ENCODE peak calls at places on chromosomes 3 and 15, in nine cellular contexts. F, T, D, U, G, Y, Q, C and J are unnamed samples.

GRCh38 chr3:55964491-55964980 is 477.4 kb upstream of the WNT5A start:
- DNase-seq in G (no peak), D (no peak), F (no peak), U (no peak), Q (no peak), Y (no peak), T (no peak), C (no peak), J (no peak)

GRCh38 chr15:31034152-31034551 is 42.7 kb upstream of the MTMR10 start:
- DNase-seq in D (no peak), F (no peak), U (no peak), T (no peak), G (no peak), C (no peak), Q (no peak), Y (no peak), J (no peak)

GRCh38 chr15:77831989-77832388 is 199.3 kb upstream of the LINGO1 start:
- DNase-seq in U (no peak), Y (no peak), G (no peak), D (no peak), T (no peak), C (no peak), F (no peak), Q (no peak), J (no peak)

GRCh38 chr15:26967719-26968269 is 3.2 kb upstream of the GABRG3 start:
- DNase-seq in G (peak), Q (no peak), C (no peak), D (no peak), F (no peak), Y (peak), T (no peak), U (no peak), J (no peak)

GRCh38 chr15:38531509-38531908 is 33.1 kb downstream of the RASGRP1 start:
- DNase-seq in Q (no peak), G (peak), D (peak), T (no peak), C (peak), U (peak), Y (no peak), F (no peak), J (no peak)

GRCh38 chr3:65751123-65751700 is 287.5 kb downstream of the MAGI1 start:
- DNase-seq in U (peak), C (no peak), D (peak), F (no peak), T (no peak), G (peak), Q (peak), Y (peak), J (peak)

GRCh38 chr3:123750659-123751420 is 133.3 kb downstream of the MYLK start:
- DNase-seq in T (no peak), C (peak), F (peak), U (no peak), Q (no peak), Y (peak), G (peak), D (peak), J (no peak)

GRCh38 chr15:72141171-72142084 is 23.2 kb downstream of the SENP8 start:
- DNase-seq in G (no peak), U (peak), C (no peak), Y (peak), F (no peak), D (no peak), Q (no peak), T (no peak), J (no peak)

GRCh38 chr15:101609742-101610627 is 42.2 kb downstream of the TM2D3 start:
- DNase-seq in C (no peak), U (no peak), D (no peak), G (no peak), Q (no peak), Y (no peak), T (no peak), F (no peak), J (no peak)

GRCh38 chr3:99870712-99871111 is 53.0 kb downstream of the CMSS1 start:
- DNase-seq in U (no peak), C (no peak), G (no peak), Y (no peak), F (no peak), Q (no peak), D (no peak), T (no peak), J (no peak)

GRCh38 chr3:172056416-172056815 is 17.0 kb downstream of the FNDC3B start:
- DNase-seq in U (no peak), G (no peak), D (no peak), T (no peak), C (no peak), Y (no peak), Q (no peak), F (no peak), J (no peak)

GRCh38 chr3:175585898-175586297 is 726.8 kb downstream of the NAALADL2 start:
- DNase-seq in D (peak), Y (no peak), Q (no peak), U (no peak), C (no peak), G (peak), T (no peak), F (peak), J (no peak)

GRCh38 chr3:150319900-150320299 is 88.2 kb upstream of the TSC22D2 start:
- DNase-seq in T (no peak), C (peak), F (peak), U (peak), Y (no peak), D (peak), G (peak), Q (no peak), J (no peak)

GRCh38 chr3:133563186-133563591 is 10.3 kb upstream of the CDV3 start:
- DNase-seq in C (no peak), U (no peak), Q (no peak), Y (no peak), T (no peak), D (peak), F (no peak), G (no peak), J (no peak)

GRCh38 chr3:187946031-187946691 is 200.9 kb upstream of the BCL6 start:
- DNase-seq in U (no peak), Q (no peak), Y (no peak), C (no peak), T (no peak), D (peak), F (no peak), G (peak), J (no peak)

GRCh38 chr3:157294953-157295352 is 135.0 kb upstream of the CCNL1 start:
- DNase-seq in G (no peak), D (no peak), U (no peak), F (no peak), C (no peak), T (no peak), Y (no peak), Q (no peak), J (no peak)

GRCh38 chr15:29601811-29602210 is 220.5 kb downstream of the TJP1 start:
- DNase-seq in D (no peak), T (no peak), Q (no peak), F (no peak), U (no peak), C (no peak), Y (no peak), G (peak), J (no peak)

GRCh38 chr15:76335851-76336253 is 721 bp upstream of the ISL2 start:
- DNase-seq in C (no peak), Q (no peak), G (no peak), Y (no peak), F (no peak), D (no peak), U (peak), T (no peak), J (no peak)

GRCh38 chr3:144652573-144652972 is 681.0 kb downstream of the DIPK2A start:
- DNase-seq in Q (no peak), U (no peak), F (no peak), C (peak), Y (no peak), T (no peak), D (peak), G (no peak), J (no peak)

GRCh38 chr3:74561881-74562280 is 52.6 kb downstream of the CNTN3 start:
- DNase-seq in Q (no peak), Y (no peak), C (peak), G (no peak), F (no peak), U (no peak), T (no peak), D (peak), J (no peak)

GRCh38 chr15:69565066-69565465 is 112.4 kb downstream of the RPLP1 start:
- DNase-seq in T (no peak), Y (no peak), U (no peak), D (no peak), Q (no peak), F (no peak), C (no peak), G (no peak), J (no peak)

GRCh38 chr3:130743354-130743753 is 3.3 kb downstream of the PIK3R4 start:
- DNase-seq in Y (no peak), U (no peak), Q (no peak), F (no peak), D (no peak), C (no peak), T (no peak), G (no peak), J (no peak)

GRCh38 chr3:130733236-130733884 is 13.3 kb downstream of the PIK3R4 start:
- DNase-seq in D (peak), G (no peak), T (no peak), Y (no peak), Q (no peak), C (no peak), U (no peak), F (no peak), J (no peak)

GRCh38 chr3:130741946-130742610 is 4.6 kb downstream of the PIK3R4 start:
- DNase-seq in U (no peak), F (no peak), D (no peak), C (no peak), G (no peak), Q (no peak), T (no peak), Y (no peak), J (no peak)

GRCh38 chr3:130739848-130740247 is 6.8 kb downstream of the PIK3R4 start:
- DNase-seq in D (no peak), Q (no peak), C (no peak), T (no peak), U (no peak), F (no peak), Y (no peak), G (no peak), J (no peak)

DNA sequence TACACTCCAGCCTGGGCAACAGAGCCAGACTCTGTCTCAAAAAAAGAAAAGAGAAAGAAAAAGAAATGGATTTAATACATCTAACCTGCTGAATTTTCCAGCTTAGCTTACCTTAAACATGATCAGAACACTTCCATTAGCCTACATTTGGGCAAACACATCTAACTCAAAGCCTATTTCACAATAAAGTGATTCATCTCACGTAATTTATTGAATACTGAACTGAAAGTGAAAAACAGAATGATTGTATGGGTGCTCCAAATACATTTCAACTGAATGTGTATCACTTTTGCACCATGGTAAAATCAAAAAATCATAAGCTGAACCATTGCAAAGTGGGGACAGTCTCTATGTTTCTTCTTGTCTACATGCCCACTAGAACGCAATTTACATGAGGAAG is 9.0 kb downstream of the PIK3R4 start:
- DNase-seq in G (no peak), F (no peak), U (no peak), T (no peak), D (no peak), C (no peak), Q (no peak), Y (no peak), J (no peak)
- H3K4me3 ChIP-seq in G (no peak), F (no peak), U (no peak), T (no peak), D (no peak), C (no peak), Q (no peak), Y (no peak), J (no peak)

GRCh38 chr15:70856177-70856883 is 2.4 kb upstream of the LARP6 start:
- DNase-seq in D (peak), Q (no peak), T (no peak), U (no peak), G (peak), F (no peak), C (no peak), Y (no peak), J (no peak)
- H3K4me3 ChIP-seq in D (peak), Q (no peak), T (no peak), U (no peak), G (no peak), F (peak), C (no peak), Y (no peak), J (no peak)

GRCh38 chr3:191253089-191253799 is 54.2 kb downstream of the OSTN start:
- DNase-seq in C (no peak), G (no peak), F (no peak), Q (no peak), Y (no peak), U (no peak), D (no peak), T (no peak), J (no peak)
- H3K4me3 ChIP-seq in C (no peak), G (no peak), F (no peak), Q (no peak), Y (no peak), U (no peak), D (no peak), T (no peak), J (no peak)

GRCh38 chr3:15804553-15805095 is 6.8 kb upstream of the ANKRD28 start:
- DNase-seq in D (no peak), C (no peak), T (no peak), Q (no peak), U (peak), Y (no peak), F (no peak), G (no peak), J (no peak)
- H3K4me3 ChIP-seq in D (no peak), C (no peak), T (no peak), Q (no peak), U (no peak), Y (no peak), F (no peak), G (no peak), J (no peak)

DNA sequence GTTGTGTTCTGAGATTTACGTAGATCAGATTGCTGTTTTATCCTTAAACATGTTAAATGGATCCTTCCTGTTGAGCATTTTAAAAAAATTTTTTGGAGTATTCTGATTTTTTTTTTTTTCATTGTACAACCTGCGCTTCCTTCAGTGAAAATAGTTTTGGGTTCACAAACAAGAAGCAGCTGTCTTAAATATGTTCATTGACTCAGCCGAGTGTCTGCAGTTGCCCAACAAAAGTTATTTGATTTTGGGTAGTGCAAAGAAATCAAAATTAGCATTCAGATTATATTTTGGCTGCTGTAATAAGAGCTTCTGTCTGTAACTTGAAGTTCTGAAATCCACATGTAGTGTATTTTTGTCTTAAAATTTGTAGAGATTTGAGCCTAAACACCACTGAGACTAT is 148.2 kb downstream of the BBX start:
- DNase-seq in Y (no peak), T (no peak), D (no peak), F (no peak), U (no peak), C (no peak), Q (no peak), G (no peak), J (no peak)
- H3K4me3 ChIP-seq in Y (no peak), T (no peak), D (no peak), F (no peak), U (no peak), C (no peak), Q (no peak), G (no peak), J (no peak)

GRCh38 chr3:182937293-182938051 is 42.9 kb downstream of the DCUN1D1 start:
- DNase-seq in Y (no peak), C (no peak), T (no peak), Q (no peak), F (no peak), D (no peak), U (peak), G (no peak), J (no peak)

GRCh38 chr3:182936239-182936946 is 43.9 kb downstream of the DCUN1D1 start:
- DNase-seq in D (no peak), T (no peak), U (no peak), C (no peak), F (no peak), Q (peak), Y (peak), G (no peak), J (no peak)

GRCh38 chr3:182940266-182940808 is 40.0 kb downstream of the DCUN1D1 start:
- DNase-seq in F (no peak), D (no peak), T (no peak), C (no peak), Q (no peak), Y (no peak), G (no peak), U (no peak), J (no peak)

GRCh38 chr3:182941719-182942118 is 38.6 kb downstream of the DCUN1D1 start:
- DNase-seq in F (no peak), C (no peak), T (no peak), G (no peak), Q (no peak), Y (no peak), U (no peak), D (no peak), J (no peak)

GRCh38 chr3:182935803-182936202 is 44.5 kb downstream of the DCUN1D1 start:
- DNase-seq in C (no peak), Q (no peak), F (no peak), D (no peak), U (no peak), G (no peak), T (no peak), Y (no peak), J (no peak)
- H3K4me3 ChIP-seq in C (no peak), Q (no peak), F (no peak), D (no peak), U (no peak), G (no peak), T (no peak), Y (no peak), J (no peak)

GRCh38 chr15:37131639-37132038 is 31.3 kb upstream of the MEIS2 start:
- DNase-seq in T (no peak), G (no peak), C (no peak), U (no peak), F (no peak), Y (peak), Q (no peak), D (peak), J (no peak)
- H3K4me3 ChIP-seq in T (no peak), G (no peak), C (no peak), U (no peak), F (no peak), Y (no peak), Q (no peak), D (no peak), J (no peak)

GRCh38 chr3:181715601-181716340 is 4.0 kb downstream of the SOX2 start:
- DNase-seq in F (no peak), Y (no peak), U (no peak), D (no peak), C (no peak), Q (no peak), T (no peak), G (peak), J (no peak)

GRCh38 chr3:181719298-181719859 is 7.7 kb downstream of the SOX2 start:
- DNase-seq in F (no peak), D (no peak), Y (no peak), Q (no peak), T (no peak), G (peak), C (no peak), U (no peak), J (no peak)

GRCh38 chr3:181718416-181718815 is 6.7 kb downstream of the SOX2 start:
- DNase-seq in F (no peak), G (peak), Q (no peak), T (no peak), U (no peak), Y (no peak), D (no peak), C (no peak), J (no peak)

GRCh38 chr3:181717505-181717904 is 5.8 kb downstream of the SOX2 start:
- DNase-seq in T (no peak), Y (no peak), U (no peak), G (peak), F (no peak), D (no peak), Q (no peak), C (no peak), J (no peak)

DNA sequence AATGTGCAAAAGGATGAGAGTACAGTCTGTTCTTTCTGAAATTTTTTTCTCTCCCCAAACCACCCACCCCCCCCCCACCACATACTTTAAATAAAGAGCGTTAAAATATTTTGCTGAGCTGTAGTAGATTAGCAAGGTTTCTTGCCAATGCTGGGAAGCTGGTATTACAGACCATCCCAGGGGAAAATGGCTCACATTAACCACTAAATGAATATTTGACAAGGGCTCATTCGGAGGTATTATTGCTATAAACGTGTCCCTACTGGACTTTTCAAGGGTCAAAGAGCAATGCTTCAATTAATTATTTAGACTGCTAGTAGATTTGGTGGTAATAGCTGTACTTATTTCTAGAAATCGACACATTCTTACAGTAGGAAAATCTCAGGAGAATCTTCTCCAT is 5.2 kb downstream of the SOX2 start:
- DNase-seq in T (no peak), Y (no peak), U (no peak), C (no peak), Q (no peak), D (no peak), F (no peak), G (peak), J (no peak)
- H3K4me3 ChIP-seq in T (no peak), Y (no peak), U (no peak), C (no peak), Q (no peak), D (no peak), F (no peak), G (no peak), J (no peak)